ENCODE peak calls at places on chromosomes 13 and 19, in eight cellular contexts. R, D, C, I, F, Y, N and J are unnamed samples.

GRCh38 chr19:50005428-50005827 is 19.7 kb downstream of the VRK3 start:
- DNase-seq in R (no peak), D (no peak), C (no peak), I (no peak), F (no peak), Y (no peak), N (no peak), J (no peak)

GRCh38 chr13:72290962-72291681 is 424.1 kb upstream of the DACH1 start:
- DNase-seq in R (no peak), D (no peak), C (no peak), I (no peak), F (no peak), Y (peak), N (peak), J (no peak)

GRCh38 chr13:26022538-26023292 is 29.1 kb downstream of the SHISA2 start:
- DNase-seq in R (peak), D (peak), C (no peak), I (no peak), F (peak), Y (peak), N (no peak), J (peak)

GRCh38 chr19:43574424-43575155 is 737 bp downstream of the XRCC1 start:
- DNase-seq in R (no peak), D (no peak), C (no peak), I (no peak), F (no peak), Y (no peak), N (no peak), J (no peak)

GRCh38 chr13:99605417-99606321 is 104.4 kb downstream of the TM9SF2 start:
- DNase-seq in R (peak), D (peak), C (peak), I (peak), F (peak), Y (no peak), N (no peak), J (peak)

GRCh38 chr13:47672982-47673670 is 327.9 kb downstream of the SUCLA2 start:
- DNase-seq in R (no peak), D (no peak), C (no peak), I (no peak), F (no peak), Y (peak), N (no peak), J (no peak)

GRCh38 chr13:76016799-76017198 is 380.7 kb downstream of the LMO7 start:
- DNase-seq in R (no peak), D (no peak), C (no peak), I (peak), F (peak), Y (peak), N (no peak), J (no peak)

GRCh38 chr13:67070306-67070705 is 159.8 kb downstream of the PCDH9 start:
- DNase-seq in R (no peak), D (peak), C (no peak), I (no peak), F (no peak), Y (no peak), N (no peak), J (no peak)

GRCh38 chr19:8935460-8935859 is 74.7 kb downstream of the MUC16 start:
- DNase-seq in R (peak), D (no peak), C (no peak), I (no peak), F (no peak), Y (no peak), N (no peak), J (no peak)

GRCh38 chr13:46751811-46752635 is 44.9 kb downstream of the ESD start:
- DNase-seq in R (no peak), D (no peak), C (peak), I (no peak), F (peak), Y (no peak), N (no peak), J (no peak)

GRCh38 chr13:38159710-38160109 is 189.9 kb upstream of the UFM1 start:
- DNase-seq in R (no peak), D (no peak), C (no peak), I (no peak), F (no peak), Y (no peak), N (no peak), J (no peak)

GRCh38 chr13:51584731-51585191 is 499 bp downstream of the WDFY2 start:
- DNase-seq in R (no peak), D (peak), C (peak), I (peak), F (peak), Y (peak), N (peak), J (peak)

GRCh38 chr13:41458939-41459753 is 1.8 kb downstream of the RGCC start:
- DNase-seq in R (no peak), D (peak), C (peak), I (peak), F (peak), Y (peak), N (no peak), J (peak)
- H3K4me3 ChIP-seq in R (peak), D (no peak), C (peak), I (peak), F (no peak), Y (peak), N (peak), J (peak)

DNA sequence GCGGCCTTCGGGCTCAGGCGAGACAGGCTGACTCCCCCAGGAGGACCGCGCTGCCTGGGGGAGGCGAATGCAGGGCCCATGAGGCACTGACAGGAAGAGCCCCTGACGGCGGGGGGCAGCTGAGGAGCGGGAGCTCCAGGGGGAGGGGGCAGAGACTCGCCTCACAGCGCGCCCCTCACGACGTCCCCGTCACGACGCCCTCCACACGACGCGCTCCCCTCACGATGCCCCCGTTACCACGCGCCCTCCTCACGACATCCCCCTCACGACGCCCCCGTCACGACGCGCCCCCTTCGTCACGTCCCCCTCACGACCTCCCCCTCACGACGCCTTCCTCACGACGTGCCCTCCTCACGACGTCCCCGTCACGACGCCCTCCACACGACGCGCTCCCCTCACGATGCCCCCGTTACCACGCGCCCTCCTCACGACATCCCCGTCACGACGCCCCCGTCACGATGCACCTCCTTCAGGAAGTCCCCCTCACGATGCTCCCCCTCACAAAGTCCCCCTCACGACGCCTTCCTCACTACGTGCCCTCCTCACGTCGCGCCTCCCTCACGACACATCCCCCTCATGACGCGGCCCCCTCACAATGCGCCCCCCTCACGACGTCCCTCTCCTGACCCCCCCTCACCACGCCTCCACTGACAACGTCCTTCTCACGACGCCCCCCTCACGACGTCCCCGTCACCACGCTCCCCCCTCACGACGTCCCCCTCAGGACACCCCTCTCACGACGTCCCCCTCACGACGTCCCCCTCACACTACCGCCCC is 99.6 kb downstream of the ING1 start:
- DNase-seq in R (peak), D (no peak), C (no peak), I (no peak), F (no peak), Y (no peak), N (no peak), J (no peak)
- H3K4me3 ChIP-seq in R (no peak), D (no peak), C (no peak), I (no peak), F (no peak), Y (peak), N (no peak), J (no peak)

DNA sequence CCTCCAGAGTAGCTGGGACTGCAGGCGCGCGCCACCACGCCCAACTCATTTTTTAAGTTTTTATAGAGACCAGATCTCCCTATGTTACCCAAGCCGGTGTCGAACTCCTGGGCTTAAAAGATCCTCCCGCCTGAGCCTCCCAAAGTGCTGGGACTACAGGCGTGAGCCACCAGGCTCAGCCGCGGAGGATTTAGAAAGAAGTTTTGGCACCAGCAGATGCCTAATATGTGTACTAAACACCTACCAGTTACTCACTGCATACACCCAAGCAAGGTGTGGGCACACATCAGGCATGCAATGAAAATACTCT is 464 bp upstream of the ZFP14 start:
- DNase-seq in R (no peak), D (no peak), C (no peak), I (no peak), F (no peak), Y (no peak), N (no peak), J (no peak)
- H3K4me3 ChIP-seq in R (peak), D (peak), C (peak), I (peak), F (peak), Y (peak), N (peak), J (peak)

GRCh38 chr13:59398661-59399060 is 765.1 kb downstream of the DIAPH3 start:
- DNase-seq in R (no peak), D (no peak), C (no peak), I (no peak), F (no peak), Y (no peak), N (no peak), J (no peak)
- H3K4me3 ChIP-seq in R (no peak), D (no peak), C (no peak), I (no peak), F (no peak), Y (no peak), N (no peak), J (no peak)

DNA sequence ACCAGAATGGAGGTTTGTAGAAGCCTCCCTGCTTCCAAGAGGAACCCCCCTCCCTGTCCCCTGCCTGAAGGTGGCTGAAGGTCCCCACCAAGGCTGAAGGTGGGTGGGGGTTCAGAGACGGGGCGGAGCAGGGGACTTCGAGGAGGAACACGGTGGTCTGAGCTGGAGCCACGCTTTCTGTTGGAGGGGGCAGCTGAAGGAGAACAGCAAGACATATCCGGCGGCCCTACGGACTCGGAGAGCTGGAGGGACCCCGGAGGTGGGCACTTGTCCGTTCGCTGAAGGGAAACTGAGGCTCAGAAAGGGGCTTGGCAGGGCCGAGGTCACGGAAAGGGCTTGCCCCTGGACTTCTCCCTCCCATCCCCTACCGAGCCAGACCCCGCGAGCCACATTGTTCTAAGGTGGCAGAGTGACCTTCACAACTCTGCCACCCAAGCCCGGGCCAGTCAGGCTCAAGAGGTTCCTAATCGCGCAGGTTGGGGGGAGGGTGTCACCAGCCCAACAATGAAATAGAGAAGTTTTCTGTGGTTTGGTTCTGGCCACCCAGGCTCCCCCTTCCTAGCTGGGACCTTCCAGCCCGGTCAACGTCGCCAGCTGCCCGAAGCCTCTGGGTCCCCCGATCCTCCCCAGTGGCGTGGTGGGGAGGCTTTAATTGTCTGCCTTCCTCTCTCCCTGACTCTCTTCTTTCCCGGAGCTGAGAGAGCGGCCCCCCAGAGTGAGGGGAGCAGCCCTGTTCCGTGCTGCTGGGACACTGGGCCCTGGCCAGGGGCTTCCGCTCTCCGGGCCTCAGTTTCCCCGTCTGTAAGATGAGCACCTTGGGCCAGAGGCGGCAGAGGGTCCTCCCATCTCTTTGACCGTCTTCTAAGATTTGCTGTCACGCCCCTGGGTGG is 15.5 kb upstream of the KCNN1 start:
- DNase-seq in R (no peak), D (peak), C (no peak), I (no peak), F (no peak), Y (no peak), N (no peak), J (no peak)
- H3K4me3 ChIP-seq in R (no peak), D (peak), C (no peak), I (no peak), F (no peak), Y (no peak), N (peak), J (no peak)

DNA sequence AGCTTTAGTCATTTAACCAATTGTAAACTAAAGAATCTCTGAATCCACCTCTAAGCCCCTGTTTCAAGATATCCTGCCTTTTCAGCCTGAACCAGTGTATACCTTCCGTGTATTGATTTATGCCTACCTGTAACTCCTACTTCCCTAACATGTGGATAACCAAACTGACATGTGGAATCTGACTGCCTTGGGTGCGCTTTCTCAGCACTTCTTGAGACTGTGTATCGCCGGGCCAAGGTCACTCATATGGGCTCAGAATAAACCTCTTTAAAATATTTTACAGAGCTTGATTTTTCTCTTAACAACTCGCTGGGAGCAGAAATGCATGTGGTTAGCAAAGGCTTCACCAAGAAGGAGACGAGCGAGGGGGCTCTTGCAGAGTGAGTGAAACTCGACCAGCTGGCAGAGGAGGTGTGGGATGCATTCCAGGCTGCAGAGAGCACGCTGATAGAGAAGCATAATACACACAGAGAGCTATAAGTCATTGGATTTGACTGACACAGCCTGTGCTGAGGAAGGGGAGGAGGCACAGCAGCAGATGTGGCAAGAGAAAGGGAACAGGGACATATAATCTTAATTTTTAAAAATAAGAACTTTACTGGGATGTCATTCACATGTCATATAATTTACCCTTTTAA is 268.2 kb upstream of the MAB21L1 start:
- DNase-seq in R (no peak), D (peak), C (no peak), I (no peak), F (no peak), Y (peak), N (no peak), J (no peak)
- H3K4me3 ChIP-seq in R (no peak), D (no peak), C (no peak), I (no peak), F (no peak), Y (no peak), N (no peak), J (no peak)

GRCh38 chr13:27959976-27960361 is 9.1 kb downstream of the CDX2 start:
- DNase-seq in R (no peak), D (no peak), C (no peak), I (no peak), F (no peak), Y (no peak), N (no peak), J (no peak)
- H3K4me3 ChIP-seq in R (no peak), D (peak), C (no peak), I (peak), F (no peak), Y (no peak), N (peak), J (no peak)